ENCODE peak calls at places on chromosomes 13 and 19, in nine cellular contexts. U is epithelial cell of esophagus; I is activated naive CD4-positive, alpha-beta T cell treated with Interleukin-2 at 50 U/mL for 16 hours; L is GM03348; S is NCI-H2107; Q is GM19239; K is activated CD4-positive, alpha-beta T cell treated with anti-CD3 and anti-CD28 coated beads for 24 hours; R is activated naive CD8-positive, alpha-beta T cell treated with anti-CD3 and anti-CD28 coated beads for 36 hours; Y is LHCN-M2. H is an unnamed sample.

GRCh38 chr19:16073988-16074387 is 2.3 kb upstream of the TPM4 start:
- DNase-seq in U (no peak), I (no peak), L (no peak), S (no peak), Q (no peak), K (no peak), R (no peak), Y (no peak), H (no peak)

GRCh38 chr13:112839347-112840105 is 129.5 kb upstream of the MCF2L start:
- DNase-seq in U (no peak), I (no peak), L (peak; percentile 82), S (no peak), Q (no peak), K (no peak), R (no peak), Y (no peak), H (no peak)

GRCh38 chr19:33194527-33194883 is 375 bp downstream of the LRP3 start:
- DNase-seq in U (no peak), I (no peak), L (peak; percentile 64), S (no peak), Q (no peak), K (peak; percentile 9), R (no peak), Y (no peak), H (no peak)

GRCh38 chr13:39023316-39023715 is 14.6 kb downstream of the PROSER1 start:
- DNase-seq in U (peak; percentile 60), I (no peak), L (no peak), S (no peak), Q (no peak), K (no peak), R (no peak), Y (no peak), H (no peak)

GRCh38 chr19:30059741-30060140 is 117.7 kb downstream of the URI1 start:
- DNase-seq in U (no peak), I (no peak), L (no peak), S (no peak), Q (no peak), K (no peak), R (no peak), Y (no peak), H (no peak)

GRCh38 chr19:41366089-41366488 is 2.1 kb upstream of the B9D2 start:
- DNase-seq in U (no peak), I (no peak), L (no peak), S (no peak), Q (no peak), K (no peak), R (no peak), Y (no peak), H (no peak)

GRCh38 chr13:36148436-36148835 is 17.3 kb upstream of the DCLK1 start:
- DNase-seq in U (no peak), I (no peak), L (no peak), S (no peak), Q (no peak), K (no peak), R (no peak), Y (peak; percentile 50), H (no peak)

GRCh38 chr13:60351326-60351725 is 45.7 kb upstream of the TDRD3 start:
- DNase-seq in U (peak; percentile 9), I (no peak), L (peak; percentile 42), S (no peak), Q (no peak), K (no peak), R (no peak), Y (peak; percentile 78), H (no peak)

GRCh38 chr13:78147905-78148304 is 229.3 kb upstream of the EDNRB start:
- DNase-seq in U (peak; percentile 51), I (no peak), L (peak; percentile 62), S (no peak), Q (no peak), K (no peak), R (no peak), Y (peak; percentile 75), H (no peak)

GRCh38 chr19:41530184-41530534 is 45.8 kb upstream of the CEACAM21 start:
- DNase-seq in U (no peak), I (no peak), L (no peak), S (no peak), Q (no peak), K (no peak), R (no peak), Y (no peak), H (no peak)

GRCh38 chr13:107585466-107585865 is 629.9 kb downstream of the LIG4 start:
- DNase-seq in U (no peak), I (no peak), L (no peak), S (no peak), Q (no peak), K (no peak), R (no peak), Y (no peak), H (peak; percentile 43)

GRCh38 chr13:107459430-107459829 is 755.9 kb downstream of the LIG4 start:
- DNase-seq in U (no peak), I (no peak), L (no peak), S (no peak), Q (no peak), K (no peak), R (no peak), Y (no peak), H (no peak)

GRCh38 chr19:12527034-12527836 is 24.0 kb downstream of the ZNF564 start:
- DNase-seq in U (peak; percentile 32), I (no peak), L (no peak), S (no peak), Q (no peak), K (no peak), R (no peak), Y (peak; percentile 51), H (no peak)

GRCh38 chr13:39407786-39408185 is 195.2 kb downstream of the LHFPL6 start:
- DNase-seq in U (no peak), I (no peak), L (no peak), S (no peak), Q (no peak), K (no peak), R (no peak), Y (no peak), H (no peak)

GRCh38 chr13:57612568-57612967 is 19.0 kb upstream of the PCDH17 start:
- DNase-seq in U (no peak), I (no peak), L (no peak), S (no peak), Q (no peak), K (no peak), R (no peak), Y (no peak), H (no peak)

GRCh38 chr13:98657506-98658085 is 80.7 kb upstream of the STK24 start:
- DNase-seq in U (no peak), I (no peak), L (peak; percentile 42), S (no peak), Q (no peak), K (no peak), R (no peak), Y (no peak), H (no peak)

GRCh38 chr19:30694156-30694555 is 322.0 kb downstream of the ZNF536 start:
- DNase-seq in U (no peak), I (no peak), L (no peak), S (no peak), Q (no peak), K (no peak), R (no peak), Y (no peak), H (no peak)

GRCh38 chr19:38046254-38047047 is 139.4 kb downstream of the SIPA1L3 start:
- DNase-seq in U (no peak), I (no peak), L (no peak), S (no peak), Q (no peak), K (no peak), R (no peak), Y (no peak), H (no peak)

GRCh38 chr19:46355234-46355990 is 8.5 kb downstream of the PPP5C start:
- DNase-seq in U (no peak), I (no peak), L (no peak), S (no peak), Q (no peak), K (no peak), R (peak; percentile 40), Y (no peak), H (no peak)

GRCh38 chr13:26202365-26202972 is 19.6 kb downstream of the RNF6 start:
- DNase-seq in U (no peak), I (no peak), L (peak; percentile 37), S (no peak), Q (no peak), K (no peak), R (no peak), Y (peak; percentile 9), H (no peak)

GRCh38 chr13:30846311-30846710 is 59.8 kb upstream of the MEDAG start:
- DNase-seq in U (peak; percentile 67), I (no peak), L (peak; percentile 48), S (no peak), Q (no peak), K (no peak), R (no peak), Y (peak; percentile 64), H (no peak)

GRCh38 chr19:32233885-32234284 is 111.5 kb upstream of the ZNF507 start:
- DNase-seq in U (no peak), I (no peak), L (no peak), S (no peak), Q (no peak), K (no peak), R (no peak), Y (no peak), H (no peak)

GRCh38 chr13:97257800-97258799 is 36.0 kb downstream of the MBNL2 start:
- DNase-seq in U (peak; percentile 81), I (peak; percentile 29), L (peak; percentile 71), S (no peak), Q (peak; percentile 28), K (no peak), R (no peak), Y (peak; percentile 83), H (no peak)

GRCh38 chr13:66886248-66886647 is 343.9 kb downstream of the PCDH9 start:
- DNase-seq in U (peak; percentile 1), I (no peak), L (no peak), S (no peak), Q (no peak), K (no peak), R (no peak), Y (no peak), H (no peak)

GRCh38 chr19:16249826-16250434 is 52.2 kb downstream of the AP1M1 start:
- DNase-seq in U (no peak), I (no peak), L (peak; percentile 36), S (no peak), Q (no peak), K (no peak), R (no peak), Y (no peak), H (no peak)

GRCh38 chr13:37131092-37131491 is 25.6 kb upstream of the CSNK1A1L start:
- DNase-seq in U (no peak), I (no peak), L (no peak), S (no peak), Q (no peak), K (no peak), R (no peak), Y (no peak), H (no peak)

GRCh38 chr13:93146584-93147292 is 79.9 kb upstream of the GPC6 start:
- DNase-seq in U (peak; percentile 58), I (no peak), L (peak; percentile 44), S (no peak), Q (no peak), K (no peak), R (no peak), Y (peak; percentile 81), H (no peak)

GRCh38 chr13:91348906-91349435 is 1.5 kb downstream of the MIR17HG start:
- DNase-seq in U (peak; percentile 89), I (peak; percentile 94), L (peak; percentile 96), S (peak; percentile 75), Q (peak; percentile 65), K (peak; percentile 87), R (peak; percentile 93), Y (peak; percentile 81), H (peak; percentile 59)

GRCh38 chr19:35120492-35120891 is 4.9 kb downstream of the FXYD3 start:
- DNase-seq in U (peak; percentile 96), I (no peak), L (peak; percentile 38), S (no peak), Q (no peak), K (no peak), R (no peak), Y (peak; percentile 91), H (peak; percentile 93)

GRCh38 chr13:27053902-27054595 is 117.6 kb downstream of the USP12 start:
- DNase-seq in U (peak; percentile 95), I (no peak), L (peak; percentile 89), S (no peak), Q (no peak), K (no peak), R (no peak), Y (peak; percentile 88), H (no peak)

GRCh38 chr19:55549500-55550320 is 4.4 kb upstream of the SBK3 start:
- DNase-seq in U (peak; percentile 74), I (no peak), L (peak; percentile 80), S (peak; percentile 34), Q (no peak), K (no peak), R (no peak), Y (peak; percentile 80), H (no peak)